ENCODE peak calls at places on chromosomes 4 and X, in nine cellular contexts. One of them, this sample, is unnamed.

GRCh38 chrX:40267334-40268118 is 169.8 kb upstream of the BCOR start:
- DNase-seq in neuronal stem cell: no peak
- DNase-seq in AG09309: no peak
- DNase-seq in mesenchymal stem cell: peak; percentile 62
- DNase-seq in CD4-positive, CD25-positive, alpha-beta regulatory T cell: no peak
- DNase-seq in cardiac fibroblast: peak; percentile 9
- DNase-seq in testis: no peak
- DNase-seq in brain microvascular endothelial cell: no peak
- DNase-seq in CD8-positive, alpha-beta T cell: no peak
- DNase-seq in this sample: no peak

GRCh38 chr4:98773638-98774037 is 115.2 kb upstream of the TSPAN5 start:
- DNase-seq in neuronal stem cell: no peak
- DNase-seq in AG09309: no peak
- DNase-seq in mesenchymal stem cell: no peak
- DNase-seq in CD4-positive, CD25-positive, alpha-beta regulatory T cell: no peak
- DNase-seq in cardiac fibroblast: no peak
- DNase-seq in testis: no peak
- DNase-seq in brain microvascular endothelial cell: no peak
- DNase-seq in CD8-positive, alpha-beta T cell: no peak
- DNase-seq in this sample: no peak

GRCh38 chrX:132810964-132811712 is 147.3 kb downstream of the HS6ST2 start:
- DNase-seq in neuronal stem cell: no peak
- DNase-seq in AG09309: no peak
- DNase-seq in mesenchymal stem cell: no peak
- DNase-seq in CD4-positive, CD25-positive, alpha-beta regulatory T cell: no peak
- DNase-seq in cardiac fibroblast: no peak
- DNase-seq in testis: no peak
- DNase-seq in brain microvascular endothelial cell: no peak
- DNase-seq in CD8-positive, alpha-beta T cell: no peak
- DNase-seq in this sample: no peak

GRCh38 chr4:116531870-116532269 is 553.5 kb downstream of the TRAM1L1 start:
- DNase-seq in neuronal stem cell: no peak
- DNase-seq in AG09309: no peak
- DNase-seq in mesenchymal stem cell: peak; percentile 27
- DNase-seq in CD4-positive, CD25-positive, alpha-beta regulatory T cell: no peak
- DNase-seq in cardiac fibroblast: no peak
- DNase-seq in testis: no peak
- DNase-seq in brain microvascular endothelial cell: no peak
- DNase-seq in CD8-positive, alpha-beta T cell: no peak
- DNase-seq in this sample: no peak

GRCh38 chr4:113979973-113980615 is 647 bp upstream of the ARSJ start:
- DNase-seq in neuronal stem cell: no peak
- DNase-seq in AG09309: no peak
- DNase-seq in mesenchymal stem cell: peak; percentile 63
- DNase-seq in CD4-positive, CD25-positive, alpha-beta regulatory T cell: no peak
- DNase-seq in cardiac fibroblast: peak; percentile 41
- DNase-seq in testis: no peak
- DNase-seq in brain microvascular endothelial cell: no peak
- DNase-seq in CD8-positive, alpha-beta T cell: no peak
- DNase-seq in this sample: no peak

GRCh38 chr4:38177792-38178665 is 217.8 kb downstream of the PTTG2 start:
- DNase-seq in neuronal stem cell: no peak
- DNase-seq in AG09309: no peak
- DNase-seq in mesenchymal stem cell: no peak
- DNase-seq in CD4-positive, CD25-positive, alpha-beta regulatory T cell: no peak
- DNase-seq in cardiac fibroblast: peak; percentile 56
- DNase-seq in testis: peak; percentile 40
- DNase-seq in brain microvascular endothelial cell: no peak
- DNase-seq in CD8-positive, alpha-beta T cell: peak; percentile 32
- DNase-seq in this sample: no peak

GRCh38 chr4:72314869-72315268 is 254.2 kb downstream of the ADAMTS3 start:
- DNase-seq in neuronal stem cell: no peak
- DNase-seq in AG09309: peak; percentile 66
- DNase-seq in mesenchymal stem cell: peak; percentile 16
- DNase-seq in CD4-positive, CD25-positive, alpha-beta regulatory T cell: no peak
- DNase-seq in cardiac fibroblast: peak; percentile 83
- DNase-seq in testis: no peak
- DNase-seq in brain microvascular endothelial cell: peak; percentile 57
- DNase-seq in CD8-positive, alpha-beta T cell: no peak
- DNase-seq in this sample: no peak

GRCh38 chrX:136115909-136116297 is 31.4 kb upstream of the FHL1 start:
- DNase-seq in neuronal stem cell: no peak
- DNase-seq in AG09309: no peak
- DNase-seq in mesenchymal stem cell: no peak
- DNase-seq in CD4-positive, CD25-positive, alpha-beta regulatory T cell: no peak
- DNase-seq in cardiac fibroblast: no peak
- DNase-seq in testis: no peak
- DNase-seq in brain microvascular endothelial cell: no peak
- DNase-seq in CD8-positive, alpha-beta T cell: no peak
- DNase-seq in this sample: no peak

GRCh38 chrX:153366119-153366518 is 32.2 kb downstream of the ZNF275 start:
- DNase-seq in neuronal stem cell: no peak
- DNase-seq in AG09309: no peak
- DNase-seq in mesenchymal stem cell: no peak
- DNase-seq in CD4-positive, CD25-positive, alpha-beta regulatory T cell: no peak
- DNase-seq in cardiac fibroblast: no peak
- DNase-seq in testis: no peak
- DNase-seq in brain microvascular endothelial cell: no peak
- DNase-seq in CD8-positive, alpha-beta T cell: no peak
- DNase-seq in this sample: no peak

GRCh38 chr4:26717332-26717731 is 133.4 kb downstream of the TBC1D19 start:
- DNase-seq in neuronal stem cell: no peak
- DNase-seq in AG09309: peak; percentile 52
- DNase-seq in mesenchymal stem cell: peak; percentile 38
- DNase-seq in CD4-positive, CD25-positive, alpha-beta regulatory T cell: no peak
- DNase-seq in cardiac fibroblast: peak; percentile 87
- DNase-seq in testis: no peak
- DNase-seq in brain microvascular endothelial cell: peak; percentile 65
- DNase-seq in CD8-positive, alpha-beta T cell: no peak
- DNase-seq in this sample: peak; percentile 31

GRCh38 chrX:113545040-113545439 is 704.4 kb upstream of the AMOT start:
- DNase-seq in neuronal stem cell: no peak
- DNase-seq in AG09309: no peak
- DNase-seq in mesenchymal stem cell: no peak
- DNase-seq in CD4-positive, CD25-positive, alpha-beta regulatory T cell: no peak
- DNase-seq in cardiac fibroblast: no peak
- DNase-seq in testis: no peak
- DNase-seq in brain microvascular endothelial cell: no peak
- DNase-seq in CD8-positive, alpha-beta T cell: no peak
- DNase-seq in this sample: no peak

GRCh38 chr4:18882468-18882867 is 860.9 kb upstream of the LCORL start:
- DNase-seq in neuronal stem cell: peak; percentile 2
- DNase-seq in AG09309: no peak
- DNase-seq in mesenchymal stem cell: peak; percentile 58
- DNase-seq in CD4-positive, CD25-positive, alpha-beta regulatory T cell: no peak
- DNase-seq in cardiac fibroblast: peak; percentile 41
- DNase-seq in testis: no peak
- DNase-seq in brain microvascular endothelial cell: peak; percentile 68
- DNase-seq in CD8-positive, alpha-beta T cell: no peak
- DNase-seq in this sample: peak; percentile 77

GRCh38 chrX:74343327-74343969 is 39.5 kb downstream of the ZCCHC13 start:
- DNase-seq in neuronal stem cell: no peak
- DNase-seq in AG09309: no peak
- DNase-seq in mesenchymal stem cell: no peak
- DNase-seq in CD4-positive, CD25-positive, alpha-beta regulatory T cell: no peak
- DNase-seq in cardiac fibroblast: no peak
- DNase-seq in testis: no peak
- DNase-seq in brain microvascular endothelial cell: no peak
- DNase-seq in CD8-positive, alpha-beta T cell: no peak
- DNase-seq in this sample: no peak

GRCh38 chr4:52173470-52174055 is 122.5 kb downstream of the SPATA18 start:
- DNase-seq in neuronal stem cell: no peak
- DNase-seq in AG09309: peak; percentile 24
- DNase-seq in mesenchymal stem cell: no peak
- DNase-seq in CD4-positive, CD25-positive, alpha-beta regulatory T cell: no peak
- DNase-seq in cardiac fibroblast: peak; percentile 58
- DNase-seq in testis: peak; percentile 56
- DNase-seq in brain microvascular endothelial cell: no peak
- DNase-seq in CD8-positive, alpha-beta T cell: no peak
- DNase-seq in this sample: no peak

GRCh38 chrX:47200385-47201150 is 6.9 kb downstream of the UBA1 start:
- DNase-seq in neuronal stem cell: no peak
- DNase-seq in AG09309: peak; percentile 59
- DNase-seq in mesenchymal stem cell: no peak
- DNase-seq in CD4-positive, CD25-positive, alpha-beta regulatory T cell: no peak
- DNase-seq in cardiac fibroblast: peak; percentile 81
- DNase-seq in testis: no peak
- DNase-seq in brain microvascular endothelial cell: peak; percentile 21
- DNase-seq in CD8-positive, alpha-beta T cell: no peak
- DNase-seq in this sample: no peak

GRCh38 chr4:121053601-121054143 is 18.7 kb downstream of the NDNF start:
- DNase-seq in neuronal stem cell: no peak
- DNase-seq in AG09309: peak; percentile 17
- DNase-seq in mesenchymal stem cell: no peak
- DNase-seq in CD4-positive, CD25-positive, alpha-beta regulatory T cell: no peak
- DNase-seq in cardiac fibroblast: peak; percentile 68
- DNase-seq in testis: no peak
- DNase-seq in brain microvascular endothelial cell: peak; percentile 40
- DNase-seq in CD8-positive, alpha-beta T cell: no peak
- DNase-seq in this sample: no peak

GRCh38 chr4:3781193-3781886 is 15.2 kb downstream of the ADRA2C start:
- DNase-seq in neuronal stem cell: no peak
- DNase-seq in AG09309: no peak
- DNase-seq in mesenchymal stem cell: no peak
- DNase-seq in CD4-positive, CD25-positive, alpha-beta regulatory T cell: no peak
- DNase-seq in cardiac fibroblast: no peak
- DNase-seq in testis: no peak
- DNase-seq in brain microvascular endothelial cell: no peak
- DNase-seq in CD8-positive, alpha-beta T cell: no peak
- DNase-seq in this sample: no peak

GRCh38 chr4:140870427-140870826 is 114.2 kb upstream of the TBC1D9 start:
- DNase-seq in neuronal stem cell: no peak
- DNase-seq in AG09309: no peak
- DNase-seq in mesenchymal stem cell: no peak
- DNase-seq in CD4-positive, CD25-positive, alpha-beta regulatory T cell: no peak
- DNase-seq in cardiac fibroblast: no peak
- DNase-seq in testis: no peak
- DNase-seq in brain microvascular endothelial cell: no peak
- DNase-seq in CD8-positive, alpha-beta T cell: no peak
- DNase-seq in this sample: no peak

GRCh38 chrX:119236599-119237525 is 777 bp downstream of the PGRMC1 start:
- DNase-seq in neuronal stem cell: no peak
- DNase-seq in AG09309: no peak
- DNase-seq in mesenchymal stem cell: peak; percentile 71
- DNase-seq in CD4-positive, CD25-positive, alpha-beta regulatory T cell: peak; percentile 2
- DNase-seq in cardiac fibroblast: peak; percentile 61
- DNase-seq in testis: peak; percentile 37
- DNase-seq in brain microvascular endothelial cell: peak; percentile 46
- DNase-seq in CD8-positive, alpha-beta T cell: no peak
- DNase-seq in this sample: no peak

GRCh38 chr4:188372856-188373255 is 233.6 kb downstream of the TRIML1 start:
- DNase-seq in neuronal stem cell: no peak
- DNase-seq in AG09309: no peak
- DNase-seq in mesenchymal stem cell: peak; percentile 33
- DNase-seq in CD4-positive, CD25-positive, alpha-beta regulatory T cell: no peak
- DNase-seq in cardiac fibroblast: peak; percentile 79
- DNase-seq in testis: no peak
- DNase-seq in brain microvascular endothelial cell: no peak
- DNase-seq in CD8-positive, alpha-beta T cell: no peak
- DNase-seq in this sample: no peak

DNA sequence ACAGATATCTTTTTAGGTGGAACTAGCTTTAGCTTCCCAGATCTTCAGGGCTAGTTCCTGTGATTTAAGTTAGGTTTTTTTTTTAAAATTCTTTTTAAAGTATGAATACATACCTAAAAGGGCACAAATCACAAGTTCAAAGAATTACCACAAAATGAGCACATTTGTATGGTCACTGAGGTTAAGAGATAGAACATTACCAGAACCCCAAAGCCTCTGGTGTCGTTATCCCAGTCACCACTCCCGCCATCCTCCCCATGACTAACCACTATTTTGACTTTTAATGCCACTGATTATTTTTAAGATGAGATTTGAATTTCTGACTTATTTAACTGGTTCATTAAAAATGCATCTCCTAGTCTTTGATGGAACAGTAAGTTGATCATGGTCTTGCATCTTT is 5.4 kb downstream of the PGK1 start:
- DNase-seq in neuronal stem cell: no peak
- DNase-seq in AG09309: no peak
- DNase-seq in mesenchymal stem cell: no peak
- DNase-seq in CD4-positive, CD25-positive, alpha-beta regulatory T cell: no peak
- DNase-seq in cardiac fibroblast: no peak
- DNase-seq in testis: no peak
- DNase-seq in brain microvascular endothelial cell: no peak
- DNase-seq in CD8-positive, alpha-beta T cell: no peak
- DNase-seq in this sample: no peak
- H3K4me3 ChIP-seq in neuronal stem cell: no peak overlapping the region
- H3K4me3 ChIP-seq in AG09309: no peak overlapping the region
- H3K4me3 ChIP-seq in mesenchymal stem cell: no peak overlapping the region
- H3K4me3 ChIP-seq in CD4-positive, CD25-positive, alpha-beta regulatory T cell: peak overlapping the region; percentile 94
- H3K4me3 ChIP-seq in cardiac fibroblast: peak overlapping the region; percentile 86
- H3K4me3 ChIP-seq in testis: no peak overlapping the region
- H3K4me3 ChIP-seq in brain microvascular endothelial cell: no peak overlapping the region
- H3K4me3 ChIP-seq in CD8-positive, alpha-beta T cell: no peak overlapping the region
- H3K4me3 ChIP-seq in this sample: no peak overlapping the region

DNA sequence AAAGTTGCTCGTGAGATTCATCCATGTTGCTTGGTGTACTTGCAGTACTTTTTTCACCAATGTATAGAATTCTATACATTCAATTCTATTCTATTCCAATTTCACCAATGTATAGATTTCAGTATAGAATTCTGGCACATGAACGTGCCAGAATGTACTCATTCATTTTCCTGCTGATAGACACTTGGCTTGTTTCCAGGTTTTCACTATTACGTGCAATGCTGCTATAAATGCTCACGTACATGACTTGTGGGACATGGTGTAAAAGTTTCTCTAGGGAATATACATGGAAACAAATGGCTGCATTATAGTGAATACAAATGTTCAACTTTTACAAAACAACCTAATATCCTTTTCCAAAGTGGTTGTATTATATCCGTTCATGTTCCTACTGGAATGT is 6.8 kb upstream of the CXorf66 start:
- DNase-seq in neuronal stem cell: no peak
- DNase-seq in AG09309: no peak
- DNase-seq in mesenchymal stem cell: no peak
- DNase-seq in CD4-positive, CD25-positive, alpha-beta regulatory T cell: no peak
- DNase-seq in cardiac fibroblast: no peak
- DNase-seq in testis: no peak
- DNase-seq in brain microvascular endothelial cell: no peak
- DNase-seq in CD8-positive, alpha-beta T cell: no peak
- DNase-seq in this sample: no peak
- H3K4me3 ChIP-seq in neuronal stem cell: no peak overlapping the region
- H3K4me3 ChIP-seq in AG09309: no peak overlapping the region
- H3K4me3 ChIP-seq in mesenchymal stem cell: no peak overlapping the region
- H3K4me3 ChIP-seq in CD4-positive, CD25-positive, alpha-beta regulatory T cell: no peak overlapping the region
- H3K4me3 ChIP-seq in cardiac fibroblast: no peak overlapping the region
- H3K4me3 ChIP-seq in testis: no peak overlapping the region
- H3K4me3 ChIP-seq in brain microvascular endothelial cell: no peak overlapping the region
- H3K4me3 ChIP-seq in CD8-positive, alpha-beta T cell: no peak overlapping the region
- H3K4me3 ChIP-seq in this sample: no peak overlapping the region

GRCh38 chr4:143714290-143714625 is 13.8 kb upstream of the FREM3 start:
- DNase-seq in neuronal stem cell: no peak
- DNase-seq in AG09309: no peak
- DNase-seq in mesenchymal stem cell: no peak
- DNase-seq in CD4-positive, CD25-positive, alpha-beta regulatory T cell: no peak
- DNase-seq in cardiac fibroblast: no peak
- DNase-seq in testis: no peak
- DNase-seq in brain microvascular endothelial cell: no peak
- DNase-seq in CD8-positive, alpha-beta T cell: no peak
- DNase-seq in this sample: no peak
- H3K4me3 ChIP-seq in neuronal stem cell: no peak overlapping the region
- H3K4me3 ChIP-seq in AG09309: no peak overlapping the region
- H3K4me3 ChIP-seq in mesenchymal stem cell: no peak overlapping the region
- H3K4me3 ChIP-seq in CD4-positive, CD25-positive, alpha-beta regulatory T cell: no peak overlapping the region
- H3K4me3 ChIP-seq in cardiac fibroblast: no peak overlapping the region
- H3K4me3 ChIP-seq in testis: no peak overlapping the region
- H3K4me3 ChIP-seq in brain microvascular endothelial cell: no peak overlapping the region
- H3K4me3 ChIP-seq in CD8-positive, alpha-beta T cell: no peak overlapping the region
- H3K4me3 ChIP-seq in this sample: no peak overlapping the region

GRCh38 chr4:55297346-55297745 is 48.7 kb upstream of the SRD5A3 start:
- DNase-seq in neuronal stem cell: no peak
- DNase-seq in AG09309: no peak
- DNase-seq in mesenchymal stem cell: no peak
- DNase-seq in CD4-positive, CD25-positive, alpha-beta regulatory T cell: no peak
- DNase-seq in cardiac fibroblast: peak; percentile 41
- DNase-seq in testis: no peak
- DNase-seq in brain microvascular endothelial cell: peak; percentile 81
- DNase-seq in CD8-positive, alpha-beta T cell: no peak
- DNase-seq in this sample: no peak
- H3K4me3 ChIP-seq in neuronal stem cell: no peak overlapping the region
- H3K4me3 ChIP-seq in AG09309: no peak overlapping the region
- H3K4me3 ChIP-seq in mesenchymal stem cell: no peak overlapping the region
- H3K4me3 ChIP-seq in CD4-positive, CD25-positive, alpha-beta regulatory T cell: no peak overlapping the region
- H3K4me3 ChIP-seq in cardiac fibroblast: no peak overlapping the region
- H3K4me3 ChIP-seq in testis: no peak overlapping the region
- H3K4me3 ChIP-seq in brain microvascular endothelial cell: no peak overlapping the region
- H3K4me3 ChIP-seq in CD8-positive, alpha-beta T cell: no peak overlapping the region
- H3K4me3 ChIP-seq in this sample: no peak overlapping the region

This sample was measured in kidney epithelial cell.